ENCODE peak calls at places on chromosomes 2 and 18, in eight cellular contexts. K is SJSA1; B is PC-3; A is effector memory CD4-positive, alpha-beta T cell; H is lower lobe of right lung; R is H1; Y is left ventricle myocardium inferior; L is neural progenitor cell. M is an unnamed sample. For H3K36me3 and H3K4me1, the result is how much of the 10 kb centered on the place peaks cover.

GRCh38 chr2:73823916-73824523 is 4.7 kb upstream of the STAMBP start:
- DNase-seq in K (peak), B (peak), A (no peak), H (no peak), R (no peak), Y (no peak), L (peak), M (no peak)

GRCh38 chr18:75475228-75475627 is 47.7 kb upstream of the SMIM21 start:
- DNase-seq in K (peak), B (peak), A (no peak), H (no peak), R (no peak), Y (no peak), L (no peak), M (no peak)

GRCh38 chr18:58077329-58077728 is 33.3 kb downstream of the NEDD4L start:
- DNase-seq in K (no peak), B (no peak), A (no peak), H (no peak), R (no peak), Y (no peak), L (no peak), M (no peak)

GRCh38 chr2:161571051-161571429 is 53.2 kb upstream of the SLC4A10 start:
- DNase-seq in K (no peak), B (no peak), A (no peak), H (no peak), R (no peak), Y (no peak), L (no peak), M (no peak)

GRCh38 chr2:31694444-31694843 is 113.7 kb upstream of the SRD5A2 start:
- DNase-seq in K (no peak), B (peak), A (no peak), H (no peak), R (no peak), Y (no peak), L (peak), M (no peak)

GRCh38 chr18:45169610-45170009 is 445.7 kb upstream of the SLC14A2 start:
- DNase-seq in K (peak), B (peak), A (no peak), H (no peak), R (no peak), Y (no peak), L (no peak), M (peak)

GRCh38 chr18:59249186-59249774 is 24.0 kb downstream of the RAX start:
- DNase-seq in K (peak), B (peak), A (no peak), H (no peak), R (peak), Y (no peak), L (peak), M (no peak)

GRCh38 chr2:233444501-233444900 is 90.2 kb downstream of the DGKD start:
- DNase-seq in K (no peak), B (no peak), A (no peak), H (peak), R (no peak), Y (no peak), L (no peak), M (no peak)

GRCh38 chr18:48806551-48807261 is 144.1 kb downstream of the SMAD7 start:
- DNase-seq in K (peak), B (no peak), A (no peak), H (peak), R (peak), Y (peak), L (no peak), M (no peak)

GRCh38 chr18:41954827-41955613 is at the start of gene PIK3C3:
- DNase-seq in K (peak), B (peak), A (peak), H (peak), R (peak), Y (peak), L (peak), M (peak)

GRCh38 chr2:43445248-43445647 is 150.6 kb downstream of the THADA start:
- DNase-seq in K (no peak), B (no peak), A (no peak), H (no peak), R (no peak), Y (no peak), L (peak), M (no peak)

GRCh38 chr2:77922567-77922966 is 400.4 kb upstream of the LRRTM4 start:
- DNase-seq in K (no peak), B (no peak), A (no peak), H (no peak), R (no peak), Y (no peak), L (no peak), M (no peak)

GRCh38 chr2:240900141-240900860 is 4.3 kb upstream of the MAB21L4 start:
- DNase-seq in K (no peak), B (no peak), A (no peak), H (peak), R (no peak), Y (no peak), L (no peak), M (no peak)

GRCh38 chr2:158845869-158846268 is 50.8 kb downstream of the DAPL1 start:
- DNase-seq in K (no peak), B (no peak), A (no peak), H (no peak), R (no peak), Y (no peak), L (peak), M (no peak)

GRCh38 chr2:101820519-101820918 is 123.0 kb downstream of the MAP4K4 start:
- DNase-seq in K (no peak), B (peak), A (no peak), H (no peak), R (no peak), Y (no peak), L (no peak), M (no peak)

DNA sequence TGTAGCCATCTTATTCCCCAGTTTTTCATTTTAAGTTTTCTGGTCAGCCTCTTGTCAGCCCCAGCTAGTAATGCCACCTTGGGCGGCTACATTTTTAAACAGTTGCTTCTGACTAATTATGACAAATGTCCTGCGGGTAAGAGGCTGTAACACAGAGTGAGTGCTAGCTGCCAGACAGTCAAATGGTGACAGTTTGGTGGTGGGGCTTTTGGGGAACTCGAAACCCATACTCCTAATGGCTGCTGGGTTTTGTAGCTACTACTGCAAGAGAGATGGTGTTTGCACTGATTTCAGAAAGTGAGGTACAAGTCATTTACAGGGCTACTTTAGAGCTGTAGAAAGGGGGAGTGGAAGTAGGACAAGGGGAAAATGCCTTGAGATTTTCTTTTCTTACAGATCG is 48.2 kb downstream of the ZCCHC2 start:
- DNase-seq in K (no peak), B (no peak), A (no peak), H (no peak), R (no peak), Y (no peak), L (no peak), M (no peak)
- H3K36me3 ChIP-seq in K (under half), B (under half), A (half or more), H (half or more), R (under half), Y (half or more), L (under half), M (half or more)

GRCh38 chr2:214255046-214255445 is 155.8 kb upstream of the VWC2L start:
- DNase-seq in K (no peak), B (no peak), A (no peak), H (no peak), R (no peak), Y (no peak), L (no peak), M (no peak)
- H3K4me3 ChIP-seq in K (no peak), B (no peak), A (no peak), H (no peak), R (no peak), Y (no peak), L (no peak), M (no peak)

DNA sequence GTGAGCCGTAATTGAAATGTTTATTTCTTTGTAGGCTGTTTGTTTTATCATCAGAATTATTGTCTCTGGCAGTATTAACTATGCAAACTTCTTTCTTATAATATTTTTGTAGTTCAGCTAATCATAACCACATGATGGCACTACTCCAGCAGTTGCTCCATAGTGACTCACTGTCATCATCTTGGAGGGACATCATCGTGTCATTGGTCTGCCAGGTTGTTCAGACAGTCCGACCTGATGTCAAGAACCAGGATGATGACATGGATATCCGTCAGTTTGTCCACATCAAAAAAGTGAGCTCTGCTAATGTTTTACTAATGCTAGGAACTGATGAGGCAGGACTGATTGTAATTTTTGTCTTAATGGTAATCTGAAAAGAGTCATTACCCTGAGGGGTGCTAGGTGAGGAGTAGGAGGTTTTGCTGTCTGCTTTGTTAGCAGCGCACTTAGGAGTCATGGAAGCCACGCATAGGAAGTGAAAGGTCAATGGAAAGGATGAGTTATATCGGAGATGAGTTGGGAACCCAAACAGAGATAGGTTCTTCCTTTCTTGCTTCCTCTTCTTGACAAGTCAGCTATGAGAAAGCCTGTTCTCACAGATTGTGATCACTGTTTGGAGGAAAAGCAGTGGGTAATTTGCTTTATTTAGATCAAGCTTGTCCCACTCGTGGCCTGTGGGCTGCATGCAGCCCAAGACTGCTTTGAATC is 49.2 kb downstream of the PIKFYVE start:
- DNase-seq in K (no peak), B (peak), A (no peak), H (no peak), R (no peak), Y (no peak), L (no peak), M (no peak)
- H3K4me1 ChIP-seq in K (under half), B (under half), A (under half), H (under half), R (under half), Y (under half), L (under half), M (under half)

GRCh38 chr18:31248783-31249521 is 69.0 kb upstream of the DSG1 start:
- DNase-seq in K (no peak), B (no peak), A (no peak), H (no peak), R (no peak), Y (no peak), L (no peak), M (no peak)

GRCh38 chr18:31245820-31246219 is 72.1 kb upstream of the DSG1 start:
- DNase-seq in K (no peak), B (peak), A (no peak), H (no peak), R (no peak), Y (no peak), L (no peak), M (no peak)

GRCh38 chr18:31246460-31246859 is 71.5 kb upstream of the DSG1 start:
- DNase-seq in K (no peak), B (no peak), A (no peak), H (no peak), R (no peak), Y (no peak), L (no peak), M (no peak)

GRCh38 chr18:31244737-31245432 is 73.1 kb upstream of the DSG1 start:
- DNase-seq in K (no peak), B (peak), A (no peak), H (no peak), R (no peak), Y (no peak), L (peak), M (no peak)

DNA sequence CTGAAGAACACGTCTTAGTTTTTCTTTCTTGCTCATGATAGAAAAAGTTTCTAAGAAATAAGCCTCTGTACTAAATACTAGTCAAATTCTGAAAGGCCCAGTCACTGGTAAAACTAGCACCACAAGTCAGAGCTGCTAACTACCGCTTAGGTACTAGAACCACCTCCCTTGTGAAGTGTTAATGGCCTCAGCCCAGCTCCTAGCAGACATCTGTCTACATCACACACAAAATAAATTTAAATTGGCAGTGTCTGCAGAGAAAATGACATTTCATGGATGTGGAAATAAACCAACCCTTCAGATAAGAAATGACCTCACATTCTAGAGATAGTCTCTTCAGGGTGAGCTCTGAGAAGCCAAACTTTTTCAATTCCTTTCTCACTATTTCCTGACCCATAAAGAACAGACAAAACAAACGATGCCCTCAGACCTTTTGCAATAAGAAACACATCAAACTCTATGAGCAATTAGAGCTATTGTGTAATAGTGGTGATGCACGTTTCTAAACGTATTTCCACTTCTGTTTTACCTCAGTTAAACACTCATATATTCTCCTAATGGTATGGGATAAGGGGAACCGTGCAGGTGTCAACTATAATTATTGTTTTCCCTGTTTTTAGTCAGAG is 70.3 kb upstream of the DSG1 start:
- DNase-seq in K (no peak), B (no peak), A (no peak), H (no peak), R (no peak), Y (no peak), L (no peak), M (no peak)
- H3K36me3 ChIP-seq in K (under half), B (under half), A (under half), H (under half), R (under half), Y (under half), L (under half), M (under half)

DNA sequence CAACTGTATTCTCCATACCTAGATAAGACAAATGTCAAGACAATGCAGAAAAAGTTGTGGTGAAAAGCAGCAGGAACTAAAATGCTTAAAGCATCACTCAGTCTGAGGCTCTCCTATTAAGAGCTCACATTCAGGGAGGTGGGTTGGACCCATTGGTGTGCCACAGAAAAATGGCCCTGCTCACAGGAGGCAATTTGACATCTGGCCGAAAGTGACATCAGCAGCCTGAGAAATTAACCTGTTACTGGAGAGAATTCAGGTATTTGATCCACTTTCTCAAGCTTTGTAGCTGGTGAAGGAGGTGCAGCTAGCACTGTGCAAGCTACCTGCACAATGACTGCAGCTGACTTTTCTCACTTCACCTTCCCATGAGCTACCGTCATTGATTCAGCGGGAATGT is 86.0 kb downstream of the TMEM247 start:
- DNase-seq in K (no peak), B (no peak), A (no peak), H (no peak), R (no peak), Y (no peak), L (no peak), M (no peak)
- H3K4me3 ChIP-seq in K (no peak), B (no peak), A (no peak), H (no peak), R (no peak), Y (peak), L (no peak), M (no peak)

GRCh38 chr2:215429424-215429823 is 6.4 kb downstream of the FN1 start:
- DNase-seq in K (no peak), B (no peak), A (no peak), H (no peak), R (no peak), Y (no peak), L (no peak), M (no peak)
- H3K4me1 ChIP-seq in K (under half), B (under half), A (under half), H (under half), R (under half), Y (under half), L (under half), M (under half)

M was measured in ascending aorta.